ENCODE peak calls at places on chromosomes 6 and 20, in six cellular contexts. O is RWPE1; M is keratinocyte; Z is GM23338; B is posterior vena cava; U is activated T-cell treated with anti-CD3 and anti-CD28 coated beads, Interleukin-2, amount 50 U/mL, for 1 hour. Q is an unnamed sample.

GRCh38 chr6:35583893-35584688 is 71.4 kb upstream of the TULP1 start:
- DNase-seq in O (peak; percentile 35), M (no peak), Z (peak; percentile 91), B (no peak), U (peak; percentile 67), Q (no peak)

GRCh38 chr20:51970858-51971257 is 168.5 kb upstream of the SALL4 start:
- DNase-seq in O (no peak), M (no peak), Z (no peak), B (no peak), U (no peak), Q (no peak)

GRCh38 chr20:20233041-20233514 is 134.8 kb upstream of the INSM1 start:
- DNase-seq in O (no peak), M (no peak), Z (no peak), B (no peak), U (no peak), Q (no peak)

GRCh38 chr20:63453029-63453523 is 19.4 kb downstream of the KCNQ2 start:
- DNase-seq in O (no peak), M (no peak), Z (peak; percentile 48), B (no peak), U (peak; percentile 29), Q (no peak)

GRCh38 chr6:131831392-131831791 is 23.6 kb downstream of the ENPP1 start:
- DNase-seq in O (no peak), M (no peak), Z (no peak), B (no peak), U (no peak), Q (no peak)

GRCh38 chr20:50510706-50511401 is 671 bp downstream of the PTPN1 start:
- DNase-seq in O (no peak), M (no peak), Z (peak; percentile 16), B (no peak), U (peak; percentile 22), Q (peak; percentile 88)

GRCh38 chr6:53795702-53796450 is 1.1 kb downstream of the LRRC1 start:
- DNase-seq in O (peak; percentile 40), M (no peak), Z (peak; percentile 56), B (peak; percentile 83), U (peak; percentile 28), Q (peak; percentile 85)

GRCh38 chr20:12570371-12570770 is 438.4 kb upstream of the SPTLC3 start:
- DNase-seq in O (no peak), M (no peak), Z (peak; percentile 87), B (no peak), U (no peak), Q (no peak)

GRCh38 chr6:147677647-147678046 is 169.2 kb downstream of the SAMD5 start:
- DNase-seq in O (no peak), M (no peak), Z (no peak), B (no peak), U (no peak), Q (peak; percentile 36)

GRCh38 chr6:20704325-20704724 is 170.1 kb downstream of the CDKAL1 start:
- DNase-seq in O (no peak), M (no peak), Z (no peak), B (no peak), U (no peak), Q (no peak)

GRCh38 chr20:36493801-36494114 is 47.6 kb upstream of the MYL9 start:
- DNase-seq in O (no peak), M (no peak), Z (no peak), B (peak; percentile 92), U (no peak), Q (no peak)

GRCh38 chr6:46906776-46907175 is 15.0 kb downstream of the ADGRF5 start:
- DNase-seq in O (no peak), M (no peak), Z (no peak), B (no peak), U (no peak), Q (no peak)

GRCh38 chr6:85677243-85677956 is 34.7 kb upstream of the SYNCRIP start:
- DNase-seq in O (no peak), M (peak; percentile 38), Z (no peak), B (no peak), U (no peak), Q (no peak)

GRCh38 chr6:106630366-106630765 is 988 bp downstream of the QRSL1 start:
- DNase-seq in O (no peak), M (no peak), Z (no peak), B (no peak), U (no peak), Q (no peak)

GRCh38 chr6:42916288-42916687 is 435 bp downstream of the PTCRA start:
- DNase-seq in O (no peak), M (no peak), Z (no peak), B (no peak), U (no peak), Q (no peak)

GRCh38 chr6:170102038-170102437 is 188.8 kb downstream of the DLL1 start:
- DNase-seq in O (no peak), M (no peak), Z (no peak), B (peak; percentile 50), U (no peak), Q (peak; percentile 55)

GRCh38 chr6:78192057-78192456 is 539.2 kb downstream of the MEI4 start:
- DNase-seq in O (no peak), M (no peak), Z (peak; percentile 82), B (no peak), U (no peak), Q (no peak)

GRCh38 chr6:53437557-53438202 is 88.9 kb upstream of the ELOVL5 start:
- DNase-seq in O (peak; percentile 46), M (no peak), Z (peak; percentile 70), B (no peak), U (no peak), Q (no peak)

GRCh38 chr20:4791121-4791520 is 69.4 kb downstream of the PRND start:
- DNase-seq in O (no peak), M (no peak), Z (no peak), B (no peak), U (no peak), Q (no peak)

GRCh38 chr6:136593748-136594490 is 43.7 kb upstream of the MAP7 start:
- DNase-seq in O (peak; percentile 88), M (peak; percentile 48), Z (peak; percentile 60), B (no peak), U (no peak), Q (no peak)

GRCh38 chr20:58698741-58699141 is 6.1 kb downstream of the NPEPL1 start:
- DNase-seq in O (no peak), M (no peak), Z (no peak), B (no peak), U (no peak), Q (peak; percentile 58)

GRCh38 chr20:62741191-62741676 is 32.6 kb downstream of the NTSR1 start:
- DNase-seq in O (no peak), M (no peak), Z (peak; percentile 73), B (peak; percentile 75), U (no peak), Q (peak; percentile 74)

GRCh38 chr6:45112711-45113110 is 215.4 kb upstream of the RUNX2 start:
- DNase-seq in O (no peak), M (no peak), Z (no peak), B (no peak), U (no peak), Q (no peak)

GRCh38 chr6:436308-437041 is 44.9 kb downstream of the IRF4 start:
- DNase-seq in O (no peak), M (no peak), Z (no peak), B (peak; percentile 73), U (no peak), Q (peak; percentile 59)

GRCh38 chr6:30322527-30323501 is 3.9 kb upstream of the TRIM39 start:
- DNase-seq in O (no peak), M (no peak), Z (no peak), B (no peak), U (no peak), Q (no peak)

GRCh38 chr6:50062051-50062450 is 12.3 kb upstream of the DEFB112 start:
- DNase-seq in O (no peak), M (no peak), Z (peak; percentile 52), B (no peak), U (no peak), Q (no peak)

GRCh38 chr6:4599924-4600323 is 176.3 kb upstream of the CDYL start:
- DNase-seq in O (peak; percentile 70), M (peak; percentile 99), Z (no peak), B (no peak), U (no peak), Q (no peak)

GRCh38 chr6:87944541-87944954 is 103.1 kb upstream of the SPACA1 start:
- DNase-seq in O (peak; percentile 86), M (peak; percentile 89), Z (peak; percentile 31), B (peak; percentile 92), U (no peak), Q (no peak)

GRCh38 chr6:40855481-40855880 is 183.5 kb downstream of the UNC5CL start:
- DNase-seq in O (no peak), M (no peak), Z (no peak), B (no peak), U (no peak), Q (no peak)

GRCh38 chr6:167543602-167544506 is 219.0 kb downstream of the TTLL2 start:
- DNase-seq in O (no peak), M (no peak), Z (no peak), B (peak; percentile 72), U (no peak), Q (no peak)

GRCh38 chr6:86153529-86153928 is 510.8 kb upstream of the SYNCRIP start:
- DNase-seq in O (no peak), M (no peak), Z (no peak), B (no peak), U (no peak), Q (no peak)

GRCh38 chr6:137087902-137088301 is 43.1 kb upstream of the IL20RA start:
- DNase-seq in O (no peak), M (no peak), Z (no peak), B (no peak), U (no peak), Q (no peak)

GRCh38 chr6:55255061-55255571 is 72.2 kb upstream of the GFRAL start:
- DNase-seq in O (no peak), M (no peak), Z (no peak), B (peak; percentile 44), U (no peak), Q (no peak)

GRCh38 chr20:49887828-49888340 is 27.4 kb downstream of the SPATA2 start:
- DNase-seq in O (no peak), M (no peak), Z (no peak), B (peak; percentile 75), U (no peak), Q (no peak)

GRCh38 chr6:148211777-148212324 is 130.8 kb upstream of the SASH1 start:
- DNase-seq in O (no peak), M (no peak), Z (no peak), B (no peak), U (no peak), Q (no peak)

GRCh38 chr20:37353285-37353849 is 7.4 kb downstream of the SRC start:
- DNase-seq in O (no peak), M (no peak), Z (no peak), B (peak; percentile 64), U (no peak), Q (peak; percentile 54)

GRCh38 chr20:64214952-64215351 is 40.6 kb upstream of the PCMTD2 start:
- DNase-seq in O (no peak), M (no peak), Z (no peak), B (no peak), U (no peak), Q (no peak)

Q was measured in spleen.